ENCODE peak calls at places on chromosomes 5 and 9, in six cellular contexts. X, Y, W, D, I and U are unnamed samples.

GRCh38 chr9:115234094-115234493 is 116.1 kb upstream of the TNC start:
- DNase-seq in Y (no peak), W (peak; percentile 78), D (no peak), I (peak; percentile 84), X (no peak), U (no peak)

GRCh38 chr5:43191740-43192557 is at the start of gene NIM1K:
- DNase-seq in Y (peak; percentile 20), D (peak; percentile 1), W (no peak), X (peak; percentile 63), I (no peak), U (peak; percentile 84)

GRCh38 chr5:134263801-134264200 is 37.9 kb upstream of the PPP2CA start:
- DNase-seq in W (no peak), Y (no peak), I (no peak), X (no peak), D (no peak), U (no peak)

GRCh38 chr5:116944171-116944570 is 369.5 kb upstream of the SEMA6A start:
- DNase-seq in I (peak; percentile 6), D (no peak), W (no peak), X (no peak), Y (no peak), U (no peak)

GRCh38 chr5:163434410-163434866 is 3.0 kb upstream of the CCNG1 start:
- DNase-seq in X (peak; percentile 34), Y (no peak), W (no peak), D (no peak), I (peak; percentile 9), U (no peak)

GRCh38 chr9:121776009-121776738 is 124.7 kb downstream of the DAB2IP start:
- DNase-seq in I (no peak), X (no peak), W (peak; percentile 55), D (no peak), Y (no peak), U (peak; percentile 61)

GRCh38 chr9:110999379-110999778 is 38.9 kb downstream of the LPAR1 start:
- DNase-seq in D (no peak), X (no peak), W (no peak), I (no peak), Y (no peak), U (no peak)

GRCh38 chr5:43041669-43042175 is 1.6 kb upstream of the ANXA2R start:
- DNase-seq in X (peak; percentile 58), Y (no peak), I (peak; percentile 89), D (no peak), W (no peak), U (no peak)

GRCh38 chr5:37839441-37840035 is 303 bp downstream of the GDNF start:
- DNase-seq in W (no peak), Y (no peak), D (no peak), I (peak; percentile 53), X (no peak), U (no peak)

GRCh38 chr9:98774746-98775145 is 21.6 kb downstream of the ANKS6 start:
- DNase-seq in X (no peak), I (no peak), Y (peak; percentile 13), D (no peak), W (no peak), U (no peak)

GRCh38 chr9:116096853-116097252 is 56.7 kb upstream of the PAPPA start:
- DNase-seq in W (no peak), X (no peak), I (no peak), Y (no peak), D (no peak), U (no peak)

GRCh38 chr5:139726248-139726647 is 69.4 kb upstream of the PSD2 start:
- DNase-seq in W (no peak), X (no peak), D (no peak), Y (no peak), I (no peak), U (no peak)

GRCh38 chr5:9932770-9933169 is 302.6 kb upstream of the TAS2R1 start:
- DNase-seq in X (no peak), I (peak; percentile 92), Y (no peak), D (no peak), W (no peak), U (no peak)

GRCh38 chr9:95508242-95508967 is 8.4 kb downstream of the PTCH1 start:
- DNase-seq in X (no peak), I (no peak), W (no peak), Y (peak; percentile 38), D (no peak), U (no peak)

GRCh38 chr5:150058480-150059126 is 27.8 kb downstream of the CSF1R start:
- DNase-seq in Y (no peak), X (no peak), I (peak; percentile 76), D (no peak), W (peak; percentile 52), U (no peak)

GRCh38 chr5:140362875-140363630 is 3.1 kb downstream of the SLC4A9 start:
- DNase-seq in D (peak; percentile 72), W (no peak), Y (peak; percentile 77), I (peak; percentile 55), X (peak; percentile 88), U (peak; percentile 95)

GRCh38 chr5:120531215-120531614 is 67.1 kb downstream of the PRR16 start:
- DNase-seq in W (no peak), I (no peak), Y (no peak), X (no peak), D (no peak), U (no peak)

DNA sequence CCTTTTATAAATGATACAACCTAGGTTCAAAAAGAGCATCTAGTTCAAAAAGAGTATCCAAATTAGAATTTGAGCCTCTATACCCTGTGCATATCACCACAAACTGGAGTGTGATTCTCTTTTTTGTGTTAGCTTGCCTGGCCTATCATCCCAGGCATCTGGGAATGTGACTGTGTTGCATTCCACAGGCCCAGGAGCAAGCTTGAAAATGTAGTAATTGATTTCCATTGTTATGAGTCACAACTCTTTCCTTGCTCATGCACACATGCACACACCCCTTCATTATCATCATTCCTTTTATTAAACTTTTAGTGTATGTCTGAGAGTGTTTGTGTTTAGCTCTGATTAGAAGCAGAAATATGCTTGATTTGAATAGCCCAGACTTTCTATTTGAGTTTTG is 75.2 kb downstream of the FCHO2 start:
- DNase-seq in I (peak; percentile 77), X (no peak), Y (no peak), D (no peak), W (no peak), U (no peak)
- H3K27ac ChIP-seq in I (peak overlapping the region; percentile 56), X (peak overlapping the region; percentile 44), Y (no peak overlapping the region), D (no peak overlapping the region), W (peak overlapping the region; percentile 87), U (no peak overlapping the region)

DNA sequence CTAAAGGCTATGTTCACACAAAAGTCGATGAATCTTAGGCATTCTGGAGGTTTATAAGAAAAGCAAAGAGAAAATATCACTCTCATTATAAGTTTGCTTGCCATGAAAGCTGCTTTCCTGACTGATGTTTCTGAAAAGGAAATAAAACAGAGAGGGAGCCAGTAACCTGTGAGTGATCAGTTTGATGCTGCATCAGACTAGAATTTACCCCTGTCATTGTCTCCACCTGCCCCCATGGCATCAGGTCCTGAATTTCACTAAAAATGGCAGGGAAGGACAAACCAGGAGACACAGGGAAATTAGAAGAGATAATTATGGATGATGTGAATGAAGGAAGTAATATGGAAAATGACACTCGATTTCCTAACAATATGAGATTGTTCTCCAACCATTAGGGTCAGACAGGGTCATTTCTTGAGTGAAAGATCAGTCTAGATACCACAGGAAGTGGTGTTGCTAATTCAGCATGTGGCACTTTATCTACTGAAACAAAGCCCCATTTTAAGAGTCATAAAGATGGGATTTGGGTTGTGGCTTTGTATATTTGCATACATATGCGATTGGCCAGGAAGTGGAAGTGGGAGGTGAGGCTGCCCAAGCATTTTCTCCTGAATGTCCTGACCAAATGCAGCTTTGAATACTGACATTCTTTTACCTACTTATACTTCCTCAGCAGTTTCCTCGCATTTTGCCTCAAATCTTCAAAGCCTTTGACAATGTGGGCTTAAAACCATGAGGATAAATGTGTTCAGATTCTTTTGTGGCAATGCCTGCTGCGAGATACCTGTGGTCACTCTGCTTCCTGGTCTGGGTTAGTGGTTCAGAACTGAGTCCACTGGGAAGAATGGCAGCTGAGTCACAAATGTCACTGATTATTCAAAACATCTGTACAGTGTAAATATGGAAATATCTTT is 29.7 kb downstream of the MEGF10 start:
- DNase-seq in X (no peak), D (no peak), I (peak; percentile 44), W (no peak), Y (no peak), U (no peak)
- H3K27ac ChIP-seq in X (no peak overlapping the region), D (no peak overlapping the region), I (no peak overlapping the region), W (no peak overlapping the region), Y (no peak overlapping the region), U (no peak overlapping the region)

DNA sequence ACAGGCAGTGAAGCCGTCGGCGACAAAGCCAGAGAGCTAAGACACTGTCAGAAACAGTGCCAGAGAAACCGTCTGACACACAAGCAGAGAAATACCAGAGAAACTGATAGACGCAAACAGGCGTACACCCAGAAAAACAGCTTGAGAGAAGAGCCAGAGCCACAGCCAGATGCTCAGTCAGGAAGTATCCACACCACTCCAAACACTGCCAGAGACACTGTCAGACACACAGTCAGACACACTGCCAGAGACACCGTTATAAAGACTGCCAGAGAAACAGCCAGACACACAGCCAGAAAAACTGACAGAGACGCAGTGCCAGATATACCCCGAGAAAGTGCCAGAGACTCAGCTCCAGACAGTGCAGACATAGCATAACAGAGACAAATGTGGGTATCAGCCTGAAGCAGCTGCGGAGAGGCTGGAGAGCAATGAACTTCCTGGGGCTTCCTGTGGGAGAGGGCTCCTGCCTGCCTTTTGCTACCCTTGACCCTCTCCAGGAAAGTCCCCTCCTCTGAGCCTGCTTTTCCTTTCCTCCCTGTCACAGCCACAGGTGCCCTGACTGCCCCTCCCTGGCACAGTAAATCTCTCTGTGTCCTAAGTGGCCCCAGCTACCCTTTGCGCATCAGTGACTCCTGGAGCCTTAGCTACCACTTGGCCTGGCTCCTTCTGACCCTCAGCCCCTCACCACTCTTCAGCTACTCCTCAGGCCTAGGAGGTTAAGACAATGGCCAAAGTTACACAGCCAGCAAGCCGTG is 18.9 kb downstream of the CNTFR start:
- DNase-seq in W (no peak), I (no peak), Y (no peak), X (no peak), D (no peak), U (no peak)
- H3K27ac ChIP-seq in W (no peak overlapping the region), I (no peak overlapping the region), Y (no peak overlapping the region), X (no peak overlapping the region), D (no peak overlapping the region), U (peak overlapping the region; percentile 13)

GRCh38 chr9:78188594-78188993 is 47.3 kb upstream of the CEP78 start:
- DNase-seq in Y (no peak), X (no peak), W (no peak), I (no peak), D (no peak), U (no peak)

GRCh38 chr9:78191931-78192330 is 43.9 kb upstream of the CEP78 start:
- DNase-seq in D (no peak), W (no peak), I (no peak), X (no peak), Y (no peak), U (no peak)

GRCh38 chr9:78189461-78189860 is 46.4 kb upstream of the CEP78 start:
- DNase-seq in D (no peak), I (peak; percentile 51), Y (no peak), W (no peak), X (no peak), U (no peak)

DNA sequence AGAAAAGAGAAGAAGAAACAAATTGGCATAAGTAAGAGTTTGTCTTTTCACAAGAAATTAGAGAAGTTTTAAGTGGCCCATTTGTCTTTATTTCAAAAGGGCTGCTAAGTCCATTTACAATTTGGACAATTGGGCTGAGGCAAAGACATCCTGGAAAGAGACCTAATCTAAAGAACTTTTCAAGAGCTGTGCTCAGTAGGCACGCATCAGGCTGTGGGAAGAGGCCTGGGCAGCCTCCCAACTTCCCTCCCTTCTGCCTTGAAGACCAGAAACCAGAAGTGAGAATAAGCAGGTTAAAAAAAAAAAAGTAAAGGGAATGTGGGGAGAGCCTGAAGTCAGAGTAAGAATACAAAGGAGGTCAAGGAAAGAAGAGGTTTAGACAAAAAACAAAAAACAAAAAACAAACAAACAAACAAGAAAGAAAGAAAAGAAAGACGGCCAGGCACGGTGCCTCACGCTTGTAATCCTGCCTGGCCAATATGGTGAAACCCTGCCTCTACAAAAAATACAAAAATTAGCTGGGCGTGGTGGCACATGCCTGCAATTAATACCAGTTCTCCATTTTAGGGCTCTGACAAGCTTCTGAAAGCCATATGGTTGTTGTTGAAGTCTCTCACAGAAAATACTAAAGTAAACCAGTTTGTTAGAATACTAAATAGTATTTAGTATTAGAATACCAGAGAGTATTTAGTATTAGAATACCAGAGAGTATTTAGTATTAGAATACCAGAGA is 47.9 kb upstream of the CEP78 start:
- DNase-seq in X (no peak), Y (no peak), I (no peak), W (no peak), D (no peak), U (no peak)
- H3K27ac ChIP-seq in X (no peak overlapping the region), Y (no peak overlapping the region), I (no peak overlapping the region), W (no peak overlapping the region), D (no peak overlapping the region), U (no peak overlapping the region)